ENCODE peak calls at places on chromosomes 7 and 10, in seven cellular contexts. S is H9, Y is A549, Q is progenitor cell of endocrine pancreas, X is prostate gland, F is fibroblast of the aortic adventitia, W is choroid plexus epithelial cell. L is an unnamed sample.

GRCh38 chr10:128035557-128035973 is 90.7 kb downstream of the MKI67 start:
- DNase-seq in S (peak), Y (peak), Q (peak), X (peak), F (peak), W (peak), L (no peak)

GRCh38 chr7:33854951-33855350 is 50.4 kb upstream of the BMPER start:
- DNase-seq in S (no peak), Y (no peak), Q (no peak), X (no peak), F (peak), W (peak), L (peak)

GRCh38 chr7:22301790-22302189 is 55.2 kb downstream of the RAPGEF5 start:
- DNase-seq in S (no peak), Y (no peak), Q (no peak), X (no peak), F (no peak), W (no peak), L (no peak)

GRCh38 chr7:72925546-72926120 is 738 bp downstream of the POM121 start:
- DNase-seq in S (no peak), Y (no peak), Q (no peak), X (no peak), F (peak), W (peak), L (no peak)

GRCh38 chr7:27263781-27264180 is 21.2 kb downstream of the EVX1 start:
- DNase-seq in S (no peak), Y (no peak), Q (no peak), X (no peak), F (no peak), W (no peak), L (no peak)

GRCh38 chr7:42893341-42894242 is 18.3 kb downstream of the C7orf25 start:
- DNase-seq in S (no peak), Y (no peak), Q (no peak), X (no peak), F (no peak), W (no peak), L (no peak)

GRCh38 chr7:47088329-47089067 is 493.4 kb downstream of the TNS3 start:
- DNase-seq in S (peak), Y (peak), Q (peak), X (peak), F (peak), W (peak), L (peak)

GRCh38 chr10:30371954-30372353 is 22.9 kb upstream of the MTPAP start:
- DNase-seq in S (no peak), Y (peak), Q (no peak), X (no peak), F (no peak), W (no peak), L (no peak)

GRCh38 chr7:139133335-139134139 is 24.0 kb upstream of the ZC3HAV1 start:
- DNase-seq in S (peak), Y (peak), Q (peak), X (peak), F (peak), W (peak), L (peak)

GRCh38 chr7:123797673-123798526 is 47.1 kb upstream of the HYAL4 start:
- DNase-seq in S (no peak), Y (peak), Q (no peak), X (peak), F (peak), W (peak), L (peak)

GRCh38 chr7:1899201-1899600 is 229.1 kb downstream of the ELFN1 start:
- DNase-seq in S (no peak), Y (no peak), Q (no peak), X (no peak), F (peak), W (peak), L (peak)

GRCh38 chr7:63117-63480 is 129.3 kb upstream of the FAM20C start:
- DNase-seq in S (no peak), Y (no peak), Q (no peak), X (no peak), F (no peak), W (no peak), L (no peak)

GRCh38 chr7:64799-65430 is 127.5 kb upstream of the FAM20C start:
- DNase-seq in S (no peak), Y (no peak), Q (no peak), X (no peak), F (peak), W (no peak), L (no peak)

GRCh38 chr7:63521-64021 is 128.8 kb upstream of the FAM20C start:
- DNase-seq in S (no peak), Y (no peak), Q (no peak), X (no peak), F (no peak), W (no peak), L (no peak)

GRCh38 chr7:65554-65953 is 126.8 kb upstream of the FAM20C start:
- DNase-seq in S (no peak), Y (no peak), Q (no peak), X (no peak), F (peak), W (peak), L (peak)

GRCh38 chr7:64098-64521 is 128.3 kb upstream of the FAM20C start:
- DNase-seq in S (peak), Y (peak), Q (no peak), X (peak), F (peak), W (peak), L (peak)
- TF ChIP-seq CTCF in S (peak), Y (peak), Q (peak), X (no peak), F (peak), W (peak), L (peak)

GRCh38 chr7:154587812-154588211 is 415.1 kb downstream of the PAXIP1 start:
- DNase-seq in S (no peak), Y (no peak), Q (no peak), X (no peak), F (no peak), W (no peak), L (no peak)

GRCh38 chr7:154583454-154583853 is 419.5 kb downstream of the PAXIP1 start:
- DNase-seq in S (no peak), Y (no peak), Q (no peak), X (no peak), F (no peak), W (no peak), L (no peak)

GRCh38 chr7:154579711-154580110 is 423.2 kb downstream of the PAXIP1 start:
- DNase-seq in S (no peak), Y (no peak), Q (no peak), X (no peak), F (no peak), W (no peak), L (no peak)

GRCh38 chr7:154581251-154581890 is 421.6 kb downstream of the PAXIP1 start:
- DNase-seq in S (no peak), Y (no peak), Q (no peak), X (no peak), F (no peak), W (no peak), L (no peak)

GRCh38 chr7:154584352-154585252 is 418.3 kb downstream of the PAXIP1 start:
- DNase-seq in S (no peak), Y (peak), Q (no peak), X (no peak), F (no peak), W (no peak), L (no peak)
- TF ChIP-seq CTCF in S (peak), Y (peak), Q (peak), X (no peak), F (no peak), W (no peak), L (peak)

DNA sequence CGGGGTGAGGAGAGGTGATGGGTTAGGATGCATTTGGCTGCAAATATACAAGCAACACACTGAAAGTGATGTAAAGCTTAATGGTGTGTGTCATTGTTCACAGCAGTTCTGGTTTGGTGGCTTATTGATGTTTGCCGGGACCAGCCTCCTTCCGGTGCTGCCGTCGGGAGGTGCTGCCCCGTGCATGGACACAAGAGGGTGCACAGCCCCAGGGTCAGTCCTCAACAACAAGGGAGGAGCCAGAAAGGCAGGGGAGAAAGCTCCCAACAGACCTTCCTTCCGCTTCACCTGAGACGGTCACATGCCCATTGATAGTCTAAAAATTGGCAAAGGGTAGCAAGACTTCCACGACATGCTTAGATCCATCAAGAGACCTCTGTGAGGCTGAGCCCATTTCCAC is 9.5 kb downstream of the RNF32 start:
- DNase-seq in S (peak), Y (peak), Q (no peak), X (no peak), F (no peak), W (peak), L (peak)
- TF ChIP-seq CTCF in S (peak), Y (no peak), Q (peak), X (no peak), F (peak), W (peak), L (peak)

DNA sequence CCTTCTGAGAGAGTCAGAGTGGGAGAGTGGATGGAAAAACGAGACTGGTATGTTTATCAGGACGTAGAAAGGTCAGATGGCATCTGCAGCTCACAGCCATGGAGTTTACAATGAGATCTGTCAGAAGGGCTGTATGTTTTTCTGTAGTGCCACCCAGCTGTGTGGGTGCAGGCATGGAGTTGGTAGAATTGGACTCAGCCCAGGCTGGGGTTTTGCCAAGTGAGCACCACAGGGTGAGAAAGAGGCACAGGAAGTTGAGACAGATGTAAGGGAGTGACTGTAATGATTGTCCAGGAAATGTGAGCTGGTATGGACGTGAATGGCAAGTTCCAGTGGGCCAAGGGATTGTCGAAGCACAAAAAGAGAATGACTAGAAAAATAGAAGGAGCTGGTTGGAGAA is 9.1 kb upstream of the ZYX start:
- DNase-seq in S (no peak), Y (no peak), Q (no peak), X (no peak), F (no peak), W (no peak), L (no peak)
- TF ChIP-seq CTCF in S (no peak), Y (no peak), Q (no peak), X (no peak), F (no peak), W (no peak), L (no peak)

GRCh38 chr10:110337906-110338305 is 33.2 kb upstream of the SMNDC1 start:
- DNase-seq in S (no peak), Y (no peak), Q (no peak), X (no peak), F (peak), W (no peak), L (peak)

GRCh38 chr10:110337401-110337800 is 32.7 kb upstream of the SMNDC1 start:
- DNase-seq in S (no peak), Y (no peak), Q (no peak), X (no peak), F (no peak), W (no peak), L (no peak)

GRCh38 chr10:110335314-110336064 is 30.8 kb upstream of the SMNDC1 start:
- DNase-seq in S (no peak), Y (no peak), Q (no peak), X (no peak), F (no peak), W (no peak), L (no peak)

GRCh38 chr10:110334061-110334656 is 29.4 kb upstream of the SMNDC1 start:
- DNase-seq in S (no peak), Y (no peak), Q (no peak), X (no peak), F (no peak), W (no peak), L (no peak)

DNA sequence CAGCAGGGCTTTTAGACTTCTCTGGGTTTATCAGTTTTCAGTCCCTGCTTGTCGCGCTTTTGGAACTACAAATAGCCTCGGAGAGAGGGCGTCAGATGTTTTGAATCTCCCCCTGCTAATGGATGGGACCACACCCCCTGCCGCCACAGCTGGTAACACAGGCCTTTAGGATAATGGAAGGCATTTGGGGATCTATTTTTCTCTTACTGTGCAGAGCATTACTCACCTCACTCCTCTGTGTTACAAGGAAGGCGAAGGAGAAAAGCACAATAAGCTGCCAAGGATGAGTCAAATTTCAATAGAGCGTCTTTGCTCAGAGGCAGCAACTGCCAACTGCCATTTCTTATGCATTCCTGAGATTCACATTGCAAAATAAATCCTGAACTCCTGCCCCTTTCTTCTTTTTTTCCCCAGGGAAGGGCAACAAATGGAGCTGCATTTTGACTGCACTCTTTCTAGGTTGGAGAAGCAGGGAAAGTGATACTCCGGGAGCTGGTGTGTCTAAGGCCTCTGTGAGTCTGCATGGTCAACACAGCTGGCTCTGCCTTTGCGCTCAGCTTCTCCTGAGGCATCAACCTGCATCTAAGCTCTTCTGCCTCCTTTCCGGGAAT is 31.5 kb upstream of the SMNDC1 start:
- DNase-seq in S (peak), Y (peak), Q (no peak), X (no peak), F (peak), W (peak), L (peak)
- TF ChIP-seq CTCF in S (peak), Y (no peak), Q (no peak), X (no peak), F (peak), W (peak), L (peak)

GRCh38 chr10:34250722-34251121 is 564.4 kb downstream of the PARD3 start:
- DNase-seq in S (no peak), Y (no peak), Q (no peak), X (no peak), F (no peak), W (no peak), L (no peak)

GRCh38 chr10:34252111-34252510 is 563.0 kb downstream of the PARD3 start:
- DNase-seq in S (peak), Y (peak), Q (no peak), X (no peak), F (no peak), W (no peak), L (no peak)

GRCh38 chr10:34247560-34247959 is 567.5 kb downstream of the PARD3 start:
- DNase-seq in S (no peak), Y (no peak), Q (no peak), X (no peak), F (no peak), W (no peak), L (no peak)

GRCh38 chr10:34251177-34251576 is 563.9 kb downstream of the PARD3 start:
- DNase-seq in S (no peak), Y (no peak), Q (no peak), X (no peak), F (no peak), W (no peak), L (no peak)

DNA sequence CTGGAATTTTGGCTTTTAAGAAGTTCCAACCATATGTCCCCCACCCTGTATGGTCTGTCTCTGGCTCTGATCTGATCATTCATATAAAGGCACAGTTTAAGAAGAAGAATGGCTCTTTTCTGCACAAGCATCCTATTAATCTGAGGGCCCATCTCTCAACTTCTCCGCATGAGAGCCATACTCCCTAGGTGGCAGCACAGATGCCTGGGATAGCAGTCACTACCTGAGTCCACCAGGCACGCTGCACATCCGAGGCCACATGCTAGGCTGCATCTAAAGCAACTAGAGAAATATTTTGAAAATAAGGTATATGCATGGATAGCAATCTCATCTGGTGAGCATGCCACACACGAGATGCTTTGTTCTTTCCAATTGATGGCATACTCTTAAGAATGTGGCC is 565.5 kb downstream of the PARD3 start:
- DNase-seq in S (peak), Y (peak), Q (no peak), X (no peak), F (no peak), W (peak), L (no peak)
- TF ChIP-seq CTCF in S (peak), Y (peak), Q (peak), X (no peak), F (no peak), W (peak), L (peak)

GRCh38 chr10:60282771-60283353 is 106.8 kb downstream of the ANK3 start:
- DNase-seq in S (no peak), Y (peak), Q (no peak), X (peak), F (peak), W (peak), L (peak)

GRCh38 chr10:60289800-60290199 is 99.9 kb downstream of the ANK3 start:
- DNase-seq in S (no peak), Y (no peak), Q (no peak), X (no peak), F (peak), W (no peak), L (no peak)

GRCh38 chr10:60283397-60283796 is 106.3 kb downstream of the ANK3 start:
- DNase-seq in S (no peak), Y (peak), Q (no peak), X (no peak), F (no peak), W (no peak), L (no peak)

GRCh38 chr10:60288291-60288690 is 101.4 kb downstream of the ANK3 start:
- DNase-seq in S (no peak), Y (no peak), Q (no peak), X (no peak), F (no peak), W (no peak), L (no peak)

GRCh38 chr10:60286436-60287023 is 103.1 kb downstream of the ANK3 start:
- DNase-seq in S (no peak), Y (no peak), Q (no peak), X (no peak), F (peak), W (no peak), L (no peak)
- TF ChIP-seq CTCF in S (no peak), Y (no peak), Q (no peak), X (no peak), F (no peak), W (no peak), L (no peak)